ENCODE peak calls at places on chromosomes 11 and 22, in four cellular contexts. N is lung, K is Peyer's patch, M is body of pancreas. U is an unnamed sample.

GRCh38 chr11:117872962-117873827 is 3.3 kb downstream of the FXYD6 start:
- DNase-seq in N (no peak), K (no peak), M (no peak), U (no peak)

GRCh38 chr22:40434101-40434500 is 63.7 kb downstream of the SGSM3 start:
- DNase-seq in N (no peak), K (no peak), M (no peak), U (no peak)

GRCh38 chr11:60334005-60334620 is 7.1 kb downstream of the MS4A6E start:
- DNase-seq in N (peak; percentile 66), K (peak; percentile 75), M (peak; percentile 61), U (peak; percentile 65)

GRCh38 chr22:37563153-37564081 is 3.1 kb downstream of the CDC42EP1 start:
- DNase-seq in N (peak; percentile 85), K (peak; percentile 42), M (peak; percentile 92), U (peak; percentile 88)

GRCh38 chr11:12198261-12198925 is 88.0 kb downstream of the MICAL2 start:
- DNase-seq in N (no peak), K (no peak), M (no peak), U (no peak)

GRCh38 chr11:124586247-124586860 is 16.6 kb downstream of the OR8A1 start:
- DNase-seq in N (peak; percentile 51), K (no peak), M (peak; percentile 52), U (peak; percentile 80)

GRCh38 chr22:44107341-44107740 is 73.4 kb upstream of the PARVG start:
- DNase-seq in N (no peak), K (no peak), M (no peak), U (peak; percentile 48)

GRCh38 chr11:29005401-29005980 is 897.3 kb downstream of the METTL15 start:
- DNase-seq in N (no peak), K (no peak), M (no peak), U (no peak)

GRCh38 chr11:1234771-1235614 is 12.1 kb downstream of the MUC5B start:
- DNase-seq in N (no peak), K (no peak), M (peak; percentile 10), U (peak; percentile 74)

GRCh38 chr11:27395556-27396258 is 32.7 kb upstream of the CCDC34 start:
- DNase-seq in N (no peak), K (no peak), M (peak; percentile 48), U (no peak)

GRCh38 chr22:19431641-19432091 is at the start of gene HIRA:
- DNase-seq in N (peak; percentile 83), K (peak; percentile 75), M (peak; percentile 79), U (peak; percentile 87)

GRCh38 chr11:34890812-34891211 is 25.4 kb downstream of the APIP start:
- DNase-seq in N (no peak), K (no peak), M (no peak), U (no peak)

DNA sequence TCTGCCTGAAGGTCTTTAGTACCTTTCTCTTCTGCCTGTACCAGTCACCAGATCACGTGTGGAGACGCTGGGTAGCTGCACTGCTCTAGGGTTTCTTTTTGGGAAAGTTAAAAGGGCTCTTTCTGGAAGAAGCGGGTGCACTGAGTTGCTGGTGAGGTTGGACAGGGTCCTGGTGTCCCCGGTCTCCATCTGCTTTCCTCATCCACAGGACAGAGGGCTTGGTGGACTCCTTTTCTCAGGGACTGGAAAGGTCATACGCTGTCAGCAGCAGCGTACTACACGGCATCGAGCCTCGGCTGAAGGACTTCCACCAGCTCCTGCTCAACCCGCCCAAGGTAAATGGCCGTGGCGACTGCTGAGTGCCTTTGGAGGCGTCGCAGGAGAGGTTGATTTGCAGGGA is 52.8 kb downstream of the SBF1 start:
- DNase-seq in N (no peak), K (no peak), M (no peak), U (no peak)
- H3K27ac ChIP-seq in N (no peak overlapping the region), K (no peak overlapping the region), M (no peak overlapping the region), U (no peak overlapping the region)

GRCh38 chr11:101003468-101003867 is 126.1 kb downstream of the PGR start:
- DNase-seq in N (no peak), K (no peak), M (no peak), U (no peak)
- H3K4me3 ChIP-seq in N (no peak overlapping the region), K (no peak overlapping the region), M (no peak overlapping the region), U (no peak overlapping the region)

GRCh38 chr22:22759371-22759770 is 115.0 kb downstream of the GGTLC2 start:
- DNase-seq in N (peak; percentile 9), K (no peak), M (no peak), U (no peak)
- H3K4me1 ChIP-seq in N (peaks cover 2% of the 10 kb centered on the region), K (no peaks in the 10 kb centered on the region), M (peaks cover under 1% of the 10 kb centered on the region), U (no peaks in the 10 kb centered on the region)

DNA sequence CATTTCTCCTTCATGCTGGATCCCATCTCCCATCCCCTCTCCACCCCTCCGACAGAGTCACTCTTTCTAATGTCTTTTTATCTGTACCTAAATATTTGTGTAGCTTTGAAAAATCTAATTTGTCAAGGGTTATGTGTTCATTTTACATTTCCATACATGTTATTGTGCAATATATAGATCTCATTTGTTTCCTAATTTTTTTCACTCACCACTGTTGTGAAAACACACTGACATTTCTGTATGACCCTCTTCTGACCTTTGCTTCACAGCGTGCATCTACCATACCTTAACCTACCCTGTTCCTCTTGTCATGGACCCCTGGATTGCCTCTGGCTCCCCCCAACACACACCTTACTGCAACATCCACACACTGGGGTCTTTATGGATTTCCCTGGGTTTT is 942.9 kb downstream of the TBC1D22A start:
- DNase-seq in N (no peak), K (no peak), M (no peak), U (no peak)
- H3K27ac ChIP-seq in N (no peak overlapping the region), K (no peak overlapping the region), M (no peak overlapping the region), U (no peak overlapping the region)

DNA sequence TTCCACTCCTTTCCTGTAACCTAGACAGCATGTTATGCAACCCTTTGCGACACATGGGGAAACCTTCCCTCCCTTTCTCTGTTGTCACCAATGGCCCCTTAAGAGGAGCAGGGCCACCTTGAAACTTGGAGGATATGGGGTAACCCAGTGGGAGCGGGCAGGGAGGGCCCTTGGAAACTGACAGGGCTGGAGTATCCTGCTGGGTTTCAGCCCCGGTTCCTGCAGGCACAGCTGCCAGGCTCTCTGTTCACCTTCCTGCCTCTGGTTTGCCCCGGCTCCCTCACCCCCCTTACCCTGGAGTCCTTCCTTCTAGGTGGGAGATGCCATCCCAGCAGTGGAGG is 1.5 kb downstream of the PRDX5 start:
- DNase-seq in N (no peak), K (no peak), M (no peak), U (no peak)
- H3K4me3 ChIP-seq in N (no peak overlapping the region), K (no peak overlapping the region), M (no peak overlapping the region), U (no peak overlapping the region)

DNA sequence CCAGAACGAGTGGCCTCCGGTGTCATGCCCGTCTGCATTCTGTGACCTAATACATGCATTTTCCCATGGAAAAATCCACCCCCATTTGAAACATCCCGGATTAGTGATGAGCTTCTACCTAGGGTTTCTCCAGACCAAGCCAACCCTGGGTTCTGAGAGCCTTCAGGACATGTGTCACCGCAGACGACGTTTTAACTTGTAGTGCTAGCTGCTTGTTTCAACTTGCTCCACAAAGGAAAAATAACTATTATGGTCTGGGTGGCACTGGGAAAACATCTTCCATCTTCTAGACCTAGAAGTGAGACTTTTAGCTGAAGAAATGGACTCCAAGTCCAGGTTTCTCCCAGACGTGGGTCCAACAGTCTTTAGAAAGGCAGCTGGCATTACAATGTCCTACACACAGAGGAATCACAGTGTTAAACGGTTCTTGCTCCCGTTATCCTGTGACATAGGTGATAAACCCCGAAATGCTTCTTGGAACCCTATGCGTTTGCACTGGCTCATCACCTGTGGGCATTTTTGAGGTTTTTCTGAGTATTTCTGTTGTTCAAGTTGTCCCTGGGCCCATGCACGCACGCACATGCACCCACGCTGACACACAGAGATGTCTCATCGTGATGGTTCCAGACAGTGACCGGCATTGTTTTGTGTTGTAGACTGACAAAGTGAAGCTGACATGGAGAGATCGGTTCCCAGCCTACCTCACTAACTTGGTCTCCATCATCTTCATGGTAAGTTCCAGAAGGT is 46.6 kb upstream of the FADD start:
- DNase-seq in N (no peak), K (no peak), M (no peak), U (no peak)
- H3K4me1 ChIP-seq in N (no peaks in the 10 kb centered on the region), K (peaks cover 13% of the 10 kb centered on the region), M (no peaks in the 10 kb centered on the region), U (no peaks in the 10 kb centered on the region)

GRCh38 chr11:15884131-15884530 is 472.2 kb downstream of the SOX6 start:
- DNase-seq in N (no peak), K (no peak), M (no peak), U (no peak)
- H3K27ac ChIP-seq in N (peak overlapping the region; percentile 63), K (no peak overlapping the region), M (no peak overlapping the region), U (no peak overlapping the region)

GRCh38 chr22:24496661-24497060 is 1.5 kb downstream of the UPB1 start:
- DNase-seq in N (no peak), K (no peak), M (no peak), U (no peak)
- H3K4me3 ChIP-seq in N (no peak overlapping the region), K (no peak overlapping the region), M (no peak overlapping the region), U (no peak overlapping the region)

U was measured in aorta.